ENCODE peak calls at places on chromosomes 4 and X, in nine cellular contexts. One of them, this sample, is unnamed.

GRCh38 chr4:87007345-87008181 is 72.8 kb downstream of the AFF1 start:
- DNase-seq in endodermal cell: peak
- DNase-seq in GM23338: peak
- DNase-seq in colonic mucosa: peak
- DNase-seq in dorsolateral prefrontal cortex: peak
- DNase-seq in suprapubic skin: peak
- DNase-seq in left lung: peak
- DNase-seq in ovary: peak
- DNase-seq in HepG2: no peak
- DNase-seq in this sample: peak

GRCh38 chr4:30208731-30209435 is 511.3 kb upstream of the PCDH7 start:
- DNase-seq in endodermal cell: no peak
- DNase-seq in GM23338: no peak
- DNase-seq in colonic mucosa: no peak
- DNase-seq in dorsolateral prefrontal cortex: no peak
- DNase-seq in suprapubic skin: no peak
- DNase-seq in left lung: no peak
- DNase-seq in ovary: no peak
- DNase-seq in HepG2: no peak
- DNase-seq in this sample: no peak

GRCh38 chr4:24774452-24774851 is 20.9 kb upstream of the SOD3 start:
- DNase-seq in endodermal cell: no peak
- DNase-seq in GM23338: no peak
- DNase-seq in colonic mucosa: no peak
- DNase-seq in dorsolateral prefrontal cortex: no peak
- DNase-seq in suprapubic skin: no peak
- DNase-seq in left lung: no peak
- DNase-seq in ovary: no peak
- DNase-seq in HepG2: no peak
- DNase-seq in this sample: peak

GRCh38 chr4:56297801-56298200 is 89.5 kb downstream of the AASDH start:
- DNase-seq in endodermal cell: no peak
- DNase-seq in GM23338: no peak
- DNase-seq in colonic mucosa: no peak
- DNase-seq in dorsolateral prefrontal cortex: no peak
- DNase-seq in suprapubic skin: no peak
- DNase-seq in left lung: no peak
- DNase-seq in ovary: no peak
- DNase-seq in HepG2: no peak
- DNase-seq in this sample: no peak

GRCh38 chr4:59772740-59773139 is 1427.4 kb upstream of the ADGRL3 start:
- DNase-seq in endodermal cell: no peak
- DNase-seq in GM23338: no peak
- DNase-seq in colonic mucosa: no peak
- DNase-seq in dorsolateral prefrontal cortex: no peak
- DNase-seq in suprapubic skin: no peak
- DNase-seq in left lung: no peak
- DNase-seq in ovary: no peak
- DNase-seq in HepG2: no peak
- DNase-seq in this sample: no peak

GRCh38 chrX:153446950-153447580 is 1.2 kb upstream of the TREX2 start:
- DNase-seq in endodermal cell: no peak
- DNase-seq in GM23338: no peak
- DNase-seq in colonic mucosa: no peak
- DNase-seq in dorsolateral prefrontal cortex: no peak
- DNase-seq in suprapubic skin: no peak
- DNase-seq in left lung: peak
- DNase-seq in ovary: no peak
- DNase-seq in HepG2: no peak
- DNase-seq in this sample: no peak

GRCh38 chr4:66691101-66691500 is 854.2 kb downstream of the CENPC start:
- DNase-seq in endodermal cell: peak
- DNase-seq in GM23338: peak
- DNase-seq in colonic mucosa: no peak
- DNase-seq in dorsolateral prefrontal cortex: no peak
- DNase-seq in suprapubic skin: no peak
- DNase-seq in left lung: no peak
- DNase-seq in ovary: no peak
- DNase-seq in HepG2: no peak
- DNase-seq in this sample: no peak

GRCh38 chr4:79863333-79863732 is 209.7 kb downstream of the ANTXR2 start:
- DNase-seq in endodermal cell: no peak
- DNase-seq in GM23338: no peak
- DNase-seq in colonic mucosa: no peak
- DNase-seq in dorsolateral prefrontal cortex: no peak
- DNase-seq in suprapubic skin: no peak
- DNase-seq in left lung: no peak
- DNase-seq in ovary: no peak
- DNase-seq in HepG2: no peak
- DNase-seq in this sample: no peak

GRCh38 chr4:2069161-2069971 is 10.2 kb downstream of the NAT8L start:
- DNase-seq in endodermal cell: peak
- DNase-seq in GM23338: no peak
- DNase-seq in colonic mucosa: no peak
- DNase-seq in dorsolateral prefrontal cortex: peak
- DNase-seq in suprapubic skin: peak
- DNase-seq in left lung: peak
- DNase-seq in ovary: no peak
- DNase-seq in HepG2: no peak
- DNase-seq in this sample: no peak

GRCh38 chrX:130120321-130120731 is 10.0 kb upstream of the ELF4 start:
- DNase-seq in endodermal cell: peak
- DNase-seq in GM23338: peak
- DNase-seq in colonic mucosa: no peak
- DNase-seq in dorsolateral prefrontal cortex: no peak
- DNase-seq in suprapubic skin: no peak
- DNase-seq in left lung: no peak
- DNase-seq in ovary: no peak
- DNase-seq in HepG2: no peak
- DNase-seq in this sample: no peak

GRCh38 chr4:69986663-69987062 is 9.1 kb upstream of the STATH start:
- DNase-seq in endodermal cell: no peak
- DNase-seq in GM23338: no peak
- DNase-seq in colonic mucosa: no peak
- DNase-seq in dorsolateral prefrontal cortex: no peak
- DNase-seq in suprapubic skin: no peak
- DNase-seq in left lung: no peak
- DNase-seq in ovary: no peak
- DNase-seq in HepG2: no peak
- DNase-seq in this sample: no peak

GRCh38 chr4:43330288-43330687 is 437.8 kb downstream of the GRXCR1 start:
- DNase-seq in endodermal cell: no peak
- DNase-seq in GM23338: no peak
- DNase-seq in colonic mucosa: no peak
- DNase-seq in dorsolateral prefrontal cortex: no peak
- DNase-seq in suprapubic skin: no peak
- DNase-seq in left lung: no peak
- DNase-seq in ovary: no peak
- DNase-seq in HepG2: no peak
- DNase-seq in this sample: peak

GRCh38 chrX:48520976-48521352 is 644 bp upstream of the EBP start:
- DNase-seq in endodermal cell: no peak
- DNase-seq in GM23338: peak
- DNase-seq in colonic mucosa: no peak
- DNase-seq in dorsolateral prefrontal cortex: no peak
- DNase-seq in suprapubic skin: no peak
- DNase-seq in left lung: no peak
- DNase-seq in ovary: no peak
- DNase-seq in HepG2: no peak
- DNase-seq in this sample: no peak

DNA sequence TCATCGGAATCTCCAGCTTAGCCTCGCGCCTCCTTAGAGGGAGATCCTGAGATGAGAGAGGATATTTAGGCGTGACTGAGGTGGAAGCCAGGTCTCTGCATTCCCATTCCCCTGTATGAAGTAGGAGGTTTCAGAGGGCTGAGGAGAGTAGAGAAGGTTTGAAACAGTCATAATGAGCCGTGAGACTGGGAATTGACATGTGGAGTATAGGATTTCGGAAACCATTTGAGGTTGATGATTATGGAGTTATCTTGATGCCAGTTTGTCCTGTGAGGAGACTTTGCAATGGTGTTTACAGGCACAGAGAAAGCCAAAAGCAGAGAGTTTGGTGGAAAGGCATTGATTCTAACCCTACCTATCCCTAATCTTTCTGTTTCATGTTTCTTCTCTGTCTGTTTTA is 2.0 kb downstream of the CHST7 start:
- DNase-seq in endodermal cell: peak
- DNase-seq in GM23338: no peak
- DNase-seq in colonic mucosa: no peak
- DNase-seq in dorsolateral prefrontal cortex: no peak
- DNase-seq in suprapubic skin: no peak
- DNase-seq in left lung: no peak
- DNase-seq in ovary: no peak
- DNase-seq in HepG2: no peak
- DNase-seq in this sample: no peak
- H3K4me3 ChIP-seq in endodermal cell: peak
- H3K4me3 ChIP-seq in GM23338: peak
- H3K4me3 ChIP-seq in colonic mucosa: peak
- H3K4me3 ChIP-seq in dorsolateral prefrontal cortex: peak
- H3K4me3 ChIP-seq in suprapubic skin: peak
- H3K4me3 ChIP-seq in left lung: peak
- H3K4me3 ChIP-seq in ovary: peak
- H3K4me3 ChIP-seq in HepG2: peak
- H3K4me3 ChIP-seq in this sample: peak

DNA sequence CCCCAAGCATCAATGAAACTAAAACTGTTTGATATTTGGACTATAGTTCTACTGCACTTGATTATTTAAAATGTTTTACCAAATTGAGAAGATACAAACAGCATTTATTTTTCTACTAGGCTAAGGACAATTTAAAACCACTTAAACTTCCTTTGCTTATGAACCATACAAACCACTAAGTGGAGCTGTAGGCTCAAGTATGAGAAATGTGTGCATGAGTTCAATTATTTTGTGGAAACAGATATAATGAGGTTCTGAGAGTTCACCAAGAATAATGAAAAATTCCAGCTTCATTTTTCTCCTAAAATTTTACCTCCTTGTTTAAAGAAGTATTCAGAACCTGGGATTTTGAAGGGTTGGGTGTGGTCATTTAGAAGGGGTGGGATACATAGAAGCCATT is 63.1 kb downstream of the SERPINA7 start:
- DNase-seq in endodermal cell: no peak
- DNase-seq in GM23338: peak
- DNase-seq in colonic mucosa: no peak
- DNase-seq in dorsolateral prefrontal cortex: no peak
- DNase-seq in suprapubic skin: no peak
- DNase-seq in left lung: no peak
- DNase-seq in ovary: no peak
- DNase-seq in HepG2: peak
- DNase-seq in this sample: peak
- TF ChIP-seq CTCF in endodermal cell: peak
- TF ChIP-seq CTCF in GM23338: peak
- TF ChIP-seq CTCF in colonic mucosa: no peak
- TF ChIP-seq CTCF in dorsolateral prefrontal cortex: peak
- TF ChIP-seq CTCF in suprapubic skin: no peak
- TF ChIP-seq CTCF in left lung: no peak
- TF ChIP-seq CTCF in ovary: no peak
- TF ChIP-seq CTCF in HepG2: peak
- TF ChIP-seq CTCF in this sample: no peak

DNA sequence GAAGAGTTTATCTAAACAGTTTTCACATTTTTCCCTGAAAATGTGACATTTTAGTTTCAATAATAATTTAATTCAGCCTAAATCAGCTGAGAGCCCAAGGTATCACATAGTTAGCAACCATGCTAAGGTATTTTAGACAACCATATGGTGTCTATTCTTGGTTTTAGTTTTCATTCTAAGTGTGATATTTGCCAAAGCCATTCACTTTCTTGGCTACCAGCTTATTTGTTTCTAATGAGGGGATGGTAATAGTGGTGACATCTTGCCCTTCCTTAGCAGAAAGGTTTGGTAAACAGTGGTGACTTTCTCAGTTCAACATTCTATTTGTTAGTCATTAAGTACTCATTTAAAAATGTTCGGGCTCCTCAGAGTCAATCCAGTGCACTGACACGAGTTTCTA is 854.9 kb upstream of the HTR2C start:
- DNase-seq in endodermal cell: no peak
- DNase-seq in GM23338: no peak
- DNase-seq in colonic mucosa: no peak
- DNase-seq in dorsolateral prefrontal cortex: no peak
- DNase-seq in suprapubic skin: no peak
- DNase-seq in left lung: no peak
- DNase-seq in ovary: no peak
- DNase-seq in HepG2: no peak
- DNase-seq in this sample: no peak
- H3K4me3 ChIP-seq in endodermal cell: no peak
- H3K4me3 ChIP-seq in GM23338: no peak
- H3K4me3 ChIP-seq in colonic mucosa: no peak
- H3K4me3 ChIP-seq in dorsolateral prefrontal cortex: no peak
- H3K4me3 ChIP-seq in suprapubic skin: no peak
- H3K4me3 ChIP-seq in left lung: no peak
- H3K4me3 ChIP-seq in ovary: no peak
- H3K4me3 ChIP-seq in HepG2: no peak
- H3K4me3 ChIP-seq in this sample: no peak

GRCh38 chr4:147513952-147514351 is 33.1 kb downstream of the EDNRA start:
- DNase-seq in endodermal cell: no peak
- DNase-seq in GM23338: peak
- DNase-seq in colonic mucosa: no peak
- DNase-seq in dorsolateral prefrontal cortex: no peak
- DNase-seq in suprapubic skin: no peak
- DNase-seq in left lung: no peak
- DNase-seq in ovary: no peak
- DNase-seq in HepG2: no peak
- DNase-seq in this sample: no peak
- TF ChIP-seq CTCF in endodermal cell: peak
- TF ChIP-seq CTCF in GM23338: no peak
- TF ChIP-seq CTCF in colonic mucosa: no peak
- TF ChIP-seq CTCF in dorsolateral prefrontal cortex: no peak
- TF ChIP-seq CTCF in suprapubic skin: no peak
- TF ChIP-seq CTCF in left lung: no peak
- TF ChIP-seq CTCF in ovary: no peak
- TF ChIP-seq CTCF in HepG2: no peak
- TF ChIP-seq CTCF in this sample: peak

This sample was measured in fibroblast of villous mesenchyme.